ENCODE peak calls at places on chromosomes 13 and 19, in four cellular contexts. O is choroid plexus epithelial cell, L is heart left ventricle, B is substantia nigra. T is an unnamed sample.

GRCh38 chr13:60230593-60230992 is 66.9 kb upstream of the DIAPH3 start:
- DNase-seq in B (no peak), L (no peak), O (peak), T (no peak)

GRCh38 chr19:15538774-15539173 is 30.4 kb downstream of the CYP4F22 start:
- DNase-seq in O (peak), L (no peak), B (no peak), T (no peak)

GRCh38 chr19:8038815-8039214 is 13.7 kb upstream of the CCL25 start:
- DNase-seq in L (no peak), O (no peak), B (no peak), T (no peak)

GRCh38 chr13:30818323-30818960 is 83.1 kb downstream of the ALOX5AP start:
- DNase-seq in L (no peak), O (peak), B (no peak), T (no peak)

GRCh38 chr19:41870401-41870873 is 6.6 kb upstream of the CD79A start:
- DNase-seq in O (peak), B (no peak), L (no peak), T (no peak)

GRCh38 chr13:32530841-32531253 is 7.7 kb downstream of the N4BP2L2 start:
- DNase-seq in O (peak), L (no peak), B (no peak), T (no peak)

GRCh38 chr19:21569497-21569870 is 64.1 kb downstream of the ZNF429 start:
- DNase-seq in O (no peak), B (no peak), L (peak), T (peak)

GRCh38 chr19:3725640-3726310 is 17.6 kb downstream of the TJP3 start:
- DNase-seq in B (no peak), L (no peak), O (peak), T (no peak)

GRCh38 chr19:16661480-16662034 is 618 bp downstream of the TMEM38A start:
- DNase-seq in B (no peak), L (peak), O (no peak), T (peak)

GRCh38 chr13:45683701-45684100 is 18.4 kb upstream of the CBY2 start:
- DNase-seq in L (no peak), B (no peak), O (no peak), T (no peak)

GRCh38 chr19:28737526-28737925 is 475.4 kb downstream of the UQCRFS1 start:
- DNase-seq in O (peak), B (no peak), L (no peak), T (no peak)

GRCh38 chr19:408441-409005 is 424 bp downstream of the C2CD4C start:
- DNase-seq in O (no peak), B (no peak), L (no peak), T (no peak)

GRCh38 chr19:50325310-50326100 is 3.7 kb downstream of the KCNC3 start:
- DNase-seq in L (peak), B (peak), O (peak), T (peak)

GRCh38 chr13:26423634-26424033 is 133.8 kb upstream of the WASF3 start:
- DNase-seq in O (no peak), B (no peak), L (peak), T (no peak)

GRCh38 chr19:15195987-15196682 is 4.7 kb downstream of the NOTCH3 start:
- DNase-seq in B (no peak), L (no peak), O (no peak), T (no peak)

GRCh38 chr19:10748924-10749434 is 31.1 kb downstream of the DNM2 start:
- DNase-seq in L (no peak), B (peak), O (peak), T (no peak)

GRCh38 chr19:12834976-12835757 is 788 bp upstream of the RTBDN start:
- DNase-seq in L (no peak), O (no peak), B (no peak), T (peak)

GRCh38 chr19:15195381-15195964 is 5.3 kb downstream of the NOTCH3 start:
- DNase-seq in O (peak), B (no peak), L (peak), T (no peak)

GRCh38 chr13:50928088-50928487 is 18.5 kb downstream of the RNASEH2B start:
- DNase-seq in L (no peak), B (no peak), O (peak), T (no peak)

T was measured in posterior cingulate gyrus.